ENCODE peak calls at places on chromosomes 4 and X, in four cellular contexts. One of them, this sample, is unnamed.

GRCh38 chrX:11968470-11968869 is 169.8 kb upstream of the FRMPD4 start:
- DNase-seq in right lobe of liver: no peak
- DNase-seq in ovary: no peak
- DNase-seq in BE2C: no peak
- DNase-seq in this sample: no peak

GRCh38 chr4:183798249-183798920 is 106.7 kb upstream of the STOX2 start:
- DNase-seq in right lobe of liver: no peak
- DNase-seq in ovary: no peak
- DNase-seq in BE2C: no peak
- DNase-seq in this sample: no peak

GRCh38 chrX:148871422-148872152 is 371.2 kb downstream of the AFF2 start:
- DNase-seq in right lobe of liver: no peak
- DNase-seq in ovary: no peak
- DNase-seq in BE2C: no peak
- DNase-seq in this sample: no peak

GRCh38 chrX:104288269-104288668 is 33.5 kb upstream of the ESX1 start:
- DNase-seq in right lobe of liver: no peak
- DNase-seq in ovary: no peak
- DNase-seq in BE2C: no peak
- DNase-seq in this sample: no peak

GRCh38 chr4:38641796-38642195 is 22.2 kb upstream of the KLF3 start:
- DNase-seq in right lobe of liver: no peak
- DNase-seq in ovary: no peak
- DNase-seq in BE2C: no peak
- DNase-seq in this sample: no peak

GRCh38 chrX:11190745-11191510 is 79.8 kb downstream of the HCCS start:
- DNase-seq in right lobe of liver: no peak
- DNase-seq in ovary: no peak
- DNase-seq in BE2C: no peak
- DNase-seq in this sample: no peak

GRCh38 chr4:178941975-178942374 is 1499.7 kb upstream of the AGA start:
- DNase-seq in right lobe of liver: no peak
- DNase-seq in ovary: no peak
- DNase-seq in BE2C: no peak
- DNase-seq in this sample: no peak

GRCh38 chr4:169100656-169101055 is 90.6 kb upstream of the CBR4 start:
- DNase-seq in right lobe of liver: no peak
- DNase-seq in ovary: no peak
- DNase-seq in BE2C: peak; percentile 77
- DNase-seq in this sample: no peak

GRCh38 chr4:110165382-110166285 is 32.8 kb downstream of the ELOVL6 start:
- DNase-seq in right lobe of liver: no peak
- DNase-seq in ovary: no peak
- DNase-seq in BE2C: peak; percentile 47
- DNase-seq in this sample: peak; percentile 74

GRCh38 chr4:184416913-184417734 is 57.2 kb downstream of the IRF2 start:
- DNase-seq in right lobe of liver: peak; percentile 29
- DNase-seq in ovary: no peak
- DNase-seq in BE2C: no peak
- DNase-seq in this sample: no peak

GRCh38 chr4:17544205-17544604 is 29.2 kb downstream of the CLRN2 start:
- DNase-seq in right lobe of liver: no peak
- DNase-seq in ovary: no peak
- DNase-seq in BE2C: no peak
- DNase-seq in this sample: no peak

GRCh38 chr4:108840426-108840975 is 77.6 kb upstream of the ETNPPL start:
- DNase-seq in right lobe of liver: no peak
- DNase-seq in ovary: no peak
- DNase-seq in BE2C: no peak
- DNase-seq in this sample: no peak

GRCh38 chr4:40992472-40993298 is 221.7 kb downstream of the APBB2 start:
- DNase-seq in right lobe of liver: no peak
- DNase-seq in ovary: peak; percentile 54
- DNase-seq in BE2C: no peak
- DNase-seq in this sample: no peak

GRCh38 chrX:23694606-23695005 is 27.3 kb downstream of the PRDX4 start:
- DNase-seq in right lobe of liver: peak; percentile 56
- DNase-seq in ovary: peak; percentile 68
- DNase-seq in BE2C: peak; percentile 43
- DNase-seq in this sample: no peak

GRCh38 chr4:127574643-127575042 is 58.1 kb upstream of the INTU start:
- DNase-seq in right lobe of liver: no peak
- DNase-seq in ovary: no peak
- DNase-seq in BE2C: no peak
- DNase-seq in this sample: no peak

GRCh38 chr4:121034010-121034409 is 38.3 kb downstream of the NDNF start:
- DNase-seq in right lobe of liver: peak; percentile 24
- DNase-seq in ovary: no peak
- DNase-seq in BE2C: no peak
- DNase-seq in this sample: no peak

GRCh38 chrX:124117325-124117724 is 155.8 kb downstream of the STAG2 start:
- DNase-seq in right lobe of liver: no peak
- DNase-seq in ovary: no peak
- DNase-seq in BE2C: no peak
- DNase-seq in this sample: no peak

GRCh38 chr4:142452132-142452855 is 393.8 kb downstream of the INPP4B start:
- DNase-seq in right lobe of liver: no peak
- DNase-seq in ovary: no peak
- DNase-seq in BE2C: no peak
- DNase-seq in this sample: no peak

GRCh38 chr4:125464146-125464545 is 149.4 kb downstream of the FAT4 start:
- DNase-seq in right lobe of liver: no peak
- DNase-seq in ovary: no peak
- DNase-seq in BE2C: no peak
- DNase-seq in this sample: no peak

GRCh38 chr4:185470503-185471195 is 884 bp downstream of the CCDC110 start:
- DNase-seq in right lobe of liver: peak; percentile 82
- DNase-seq in ovary: peak; percentile 81
- DNase-seq in BE2C: peak; percentile 38
- DNase-seq in this sample: peak; percentile 21

GRCh38 chrX:22165732-22166457 is 106.8 kb upstream of the CBLL2 start:
- DNase-seq in right lobe of liver: no peak
- DNase-seq in ovary: no peak
- DNase-seq in BE2C: no peak
- DNase-seq in this sample: no peak

GRCh38 chrX:270848-271367 is 10.3 kb upstream of the PLCXD1 start:
- DNase-seq in right lobe of liver: no peak
- DNase-seq in ovary: peak; percentile 25
- DNase-seq in BE2C: no peak
- DNase-seq in this sample: no peak

GRCh38 chr4:155473420-155474095 is 96.8 kb upstream of the MAP9 start:
- DNase-seq in right lobe of liver: no peak
- DNase-seq in ovary: no peak
- DNase-seq in BE2C: no peak
- DNase-seq in this sample: no peak

DNA sequence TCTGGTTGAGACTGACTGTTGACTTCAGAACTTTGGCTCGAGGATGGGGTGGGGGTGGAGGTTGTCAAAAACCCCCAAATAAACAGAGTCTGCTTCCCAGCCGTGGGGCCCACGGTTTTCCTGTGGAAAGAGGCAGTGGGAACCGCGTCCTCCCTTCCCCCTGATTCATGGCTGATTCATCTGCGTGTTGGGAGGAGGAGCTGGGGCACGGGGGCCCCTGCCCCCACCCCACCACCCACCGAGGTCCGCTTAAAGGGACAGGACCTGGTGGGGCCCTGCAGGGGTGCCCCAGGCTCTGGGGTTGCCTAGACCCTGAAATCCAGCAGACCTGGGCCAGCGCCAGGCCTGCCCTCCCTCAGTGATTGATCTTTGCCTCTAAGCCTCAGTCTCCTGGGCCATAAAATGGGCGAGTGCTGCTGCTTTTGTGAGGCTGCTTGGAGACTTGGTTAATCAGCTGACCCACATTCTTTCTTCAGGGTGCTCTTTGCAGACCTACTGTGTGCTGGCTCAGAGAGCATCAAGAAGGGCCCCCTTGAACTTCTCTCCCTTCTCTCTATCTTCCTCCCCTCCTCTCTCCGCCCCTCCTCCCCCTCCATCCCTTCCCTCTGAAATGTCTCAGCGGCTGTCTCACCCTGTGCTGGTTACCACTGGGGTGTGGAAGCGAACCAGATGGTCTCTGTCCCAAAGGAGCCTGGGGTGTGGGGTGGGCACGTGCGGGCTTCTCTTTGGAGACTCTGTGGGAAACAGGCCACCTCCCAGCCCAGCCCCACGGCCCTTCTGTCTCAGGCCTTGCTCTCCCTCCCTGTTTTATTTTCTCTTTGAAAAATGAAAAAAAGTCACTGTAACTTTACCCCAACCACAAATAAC is 9.1 kb downstream of the HTRA3 start:
- DNase-seq in right lobe of liver: peak; percentile 17
- DNase-seq in ovary: peak; percentile 70
- DNase-seq in BE2C: no peak
- DNase-seq in this sample: no peak
- H3K4me1 ChIP-seq in right lobe of liver: no peaks in the 10 kb centered on the region
- H3K4me1 ChIP-seq in ovary: peaks cover 45% of the 10 kb centered on the region
- H3K4me1 ChIP-seq in BE2C: peaks cover 26% of the 10 kb centered on the region
- H3K4me1 ChIP-seq in this sample: no peaks in the 10 kb centered on the region

DNA sequence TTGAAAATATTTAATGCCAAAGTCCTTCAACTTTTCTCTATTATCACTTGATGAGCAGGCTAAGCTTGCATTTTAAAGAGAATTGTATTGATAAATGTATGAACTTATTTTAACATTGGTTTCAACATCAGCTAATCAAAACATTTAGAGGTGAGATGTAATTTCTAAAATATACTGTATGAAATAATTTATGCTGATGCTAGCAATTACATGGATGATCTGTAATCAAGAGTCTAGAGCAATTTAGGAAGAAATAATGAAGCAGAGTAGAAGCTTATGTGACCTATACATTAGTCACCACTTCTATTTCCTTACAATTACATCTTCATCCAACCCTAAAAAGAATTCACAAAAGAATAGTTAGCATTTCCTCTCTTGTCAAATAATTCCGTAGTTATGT is 226.8 kb downstream of the KLHL4 start:
- DNase-seq in right lobe of liver: no peak
- DNase-seq in ovary: no peak
- DNase-seq in BE2C: no peak
- DNase-seq in this sample: no peak
- H3K4me3 ChIP-seq in right lobe of liver: no peak overlapping the region
- H3K4me3 ChIP-seq in ovary: no peak overlapping the region
- H3K4me3 ChIP-seq in BE2C: no peak overlapping the region
- H3K4me3 ChIP-seq in this sample: no peak overlapping the region

DNA sequence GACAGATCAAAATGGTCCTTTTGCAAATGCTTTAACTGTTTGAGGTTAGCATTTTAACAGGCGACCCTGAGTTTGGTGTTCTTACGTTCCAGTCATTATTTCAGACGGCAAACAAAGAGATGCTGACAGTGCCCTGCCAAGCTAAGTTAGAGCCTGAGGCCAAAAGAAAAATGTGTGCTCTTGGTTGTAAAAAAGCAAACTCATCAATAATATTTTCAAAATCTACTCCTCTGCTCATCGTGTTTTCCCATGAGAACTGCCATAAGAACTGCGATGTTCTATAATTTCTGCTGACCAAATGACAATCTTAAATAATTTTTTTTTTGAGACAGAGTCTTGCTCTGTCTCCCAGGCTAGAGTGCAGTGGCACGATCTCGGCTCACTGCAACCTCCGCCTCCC is 62.7 kb upstream of the BCLAF3 start:
- DNase-seq in right lobe of liver: no peak
- DNase-seq in ovary: no peak
- DNase-seq in BE2C: no peak
- DNase-seq in this sample: no peak
- H3K9me3 ChIP-seq in right lobe of liver: no peaks in the 10 kb centered on the region
- H3K9me3 ChIP-seq in ovary: no peaks in the 10 kb centered on the region
- H3K9me3 ChIP-seq in BE2C: no peaks in the 10 kb centered on the region
- H3K9me3 ChIP-seq in this sample: no peaks in the 10 kb centered on the region

GRCh38 chr4:2298548-2298991 is 36.7 kb upstream of the MXD4 start:
- DNase-seq in right lobe of liver: no peak
- DNase-seq in ovary: no peak
- DNase-seq in BE2C: no peak
- DNase-seq in this sample: peak; percentile 47
- H3K4me1 ChIP-seq in right lobe of liver: no peaks in the 10 kb centered on the region
- H3K4me1 ChIP-seq in ovary: no peaks in the 10 kb centered on the region
- H3K4me1 ChIP-seq in BE2C: peaks cover 12% of the 10 kb centered on the region
- H3K4me1 ChIP-seq in this sample: peaks cover 50% of the 10 kb centered on the region

DNA sequence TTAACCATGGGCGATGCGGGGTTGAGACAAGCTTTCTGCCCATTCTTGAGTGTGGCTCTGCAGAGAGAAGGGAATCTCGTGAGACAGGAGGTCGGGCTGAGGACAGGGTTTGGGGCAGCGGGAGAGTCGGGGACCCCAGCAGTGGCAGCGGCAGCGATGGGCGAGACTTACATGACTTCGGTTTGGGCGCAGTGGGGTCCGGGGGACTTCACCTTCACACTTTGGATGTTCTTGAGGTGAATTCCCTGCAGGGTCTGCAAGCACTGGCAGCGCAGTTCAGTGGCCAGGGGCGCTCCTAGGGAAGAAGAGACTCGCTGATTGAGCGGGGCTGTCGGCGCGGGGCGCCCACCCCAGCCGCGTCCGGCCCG is 383 bp downstream of the CXCL2 start:
- DNase-seq in right lobe of liver: peak; percentile 43
- DNase-seq in ovary: no peak
- DNase-seq in BE2C: no peak
- DNase-seq in this sample: no peak
- H3K4me3 ChIP-seq in right lobe of liver: peak overlapping the region; percentile 72
- H3K4me3 ChIP-seq in ovary: peak overlapping the region; percentile 56
- H3K4me3 ChIP-seq in BE2C: no peak overlapping the region
- H3K4me3 ChIP-seq in this sample: no peak overlapping the region